ENCODE peak calls at places on chromosomes 1 and 21, in ten cellular contexts. One of them, this sample, is unnamed.

GRCh38 chr1:113536182-113536780 is 146.0 kb downstream of the MAGI3 start:
- DNase-seq in fibroblast of pulmonary artery: peak
- DNase-seq in hepatocyte: no peak
- DNase-seq in nephron progenitor cell: no peak
- DNase-seq in neural progenitor cell: no peak
- DNase-seq in AG09309: no peak
- DNase-seq in PC-3: peak
- DNase-seq in uterus: no peak
- DNase-seq in foreskin fibroblast: peak
- DNase-seq in choroid plexus epithelial cell: peak
- DNase-seq in this sample: no peak

GRCh38 chr1:40955266-40955665 is 24.2 kb upstream of the CTPS1 start:
- DNase-seq in foreskin fibroblast: no peak
- DNase-seq in AG09309: no peak
- DNase-seq in nephron progenitor cell: no peak
- DNase-seq in choroid plexus epithelial cell: no peak
- DNase-seq in PC-3: peak
- DNase-seq in hepatocyte: no peak
- DNase-seq in fibroblast of pulmonary artery: no peak
- DNase-seq in neural progenitor cell: no peak
- DNase-seq in uterus: no peak
- DNase-seq in this sample: no peak

GRCh38 chr21:17834639-17835354 is 15.6 kb upstream of the C21orf91 start:
- DNase-seq in uterus: no peak
- DNase-seq in nephron progenitor cell: no peak
- DNase-seq in foreskin fibroblast: no peak
- DNase-seq in neural progenitor cell: no peak
- DNase-seq in hepatocyte: no peak
- DNase-seq in fibroblast of pulmonary artery: no peak
- DNase-seq in PC-3: no peak
- DNase-seq in choroid plexus epithelial cell: no peak
- DNase-seq in AG09309: no peak
- DNase-seq in this sample: no peak

GRCh38 chr21:42317826-42318746 is 2.9 kb upstream of the TFF3 start:
- DNase-seq in nephron progenitor cell: no peak
- DNase-seq in choroid plexus epithelial cell: no peak
- DNase-seq in neural progenitor cell: no peak
- DNase-seq in fibroblast of pulmonary artery: no peak
- DNase-seq in foreskin fibroblast: no peak
- DNase-seq in PC-3: no peak
- DNase-seq in uterus: no peak
- DNase-seq in hepatocyte: no peak
- DNase-seq in AG09309: no peak
- DNase-seq in this sample: no peak

GRCh38 chr1:33342041-33342723 is 21.3 kb upstream of the A3GALT2 start:
- DNase-seq in choroid plexus epithelial cell: peak
- DNase-seq in foreskin fibroblast: peak
- DNase-seq in uterus: peak
- DNase-seq in nephron progenitor cell: peak
- DNase-seq in PC-3: peak
- DNase-seq in neural progenitor cell: peak
- DNase-seq in AG09309: peak
- DNase-seq in fibroblast of pulmonary artery: peak
- DNase-seq in hepatocyte: peak
- DNase-seq in this sample: no peak

GRCh38 chr1:81848880-81849500 is 48.3 kb downstream of the ADGRL2 start:
- DNase-seq in AG09309: no peak
- DNase-seq in choroid plexus epithelial cell: no peak
- DNase-seq in uterus: no peak
- DNase-seq in fibroblast of pulmonary artery: no peak
- DNase-seq in neural progenitor cell: peak
- DNase-seq in PC-3: no peak
- DNase-seq in nephron progenitor cell: no peak
- DNase-seq in hepatocyte: no peak
- DNase-seq in foreskin fibroblast: no peak
- DNase-seq in this sample: no peak

GRCh38 chr1:74937176-74937575 is 197.0 kb upstream of the LHX8 start:
- DNase-seq in fibroblast of pulmonary artery: no peak
- DNase-seq in uterus: no peak
- DNase-seq in hepatocyte: peak
- DNase-seq in AG09309: no peak
- DNase-seq in foreskin fibroblast: no peak
- DNase-seq in choroid plexus epithelial cell: no peak
- DNase-seq in PC-3: no peak
- DNase-seq in neural progenitor cell: no peak
- DNase-seq in nephron progenitor cell: no peak
- DNase-seq in this sample: no peak

GRCh38 chr1:44775930-44776748 is 799 bp downstream of the RPS8 start:
- DNase-seq in hepatocyte: peak
- DNase-seq in choroid plexus epithelial cell: peak
- DNase-seq in fibroblast of pulmonary artery: no peak
- DNase-seq in nephron progenitor cell: no peak
- DNase-seq in PC-3: peak
- DNase-seq in foreskin fibroblast: no peak
- DNase-seq in uterus: no peak
- DNase-seq in neural progenitor cell: no peak
- DNase-seq in AG09309: no peak
- DNase-seq in this sample: no peak

DNA sequence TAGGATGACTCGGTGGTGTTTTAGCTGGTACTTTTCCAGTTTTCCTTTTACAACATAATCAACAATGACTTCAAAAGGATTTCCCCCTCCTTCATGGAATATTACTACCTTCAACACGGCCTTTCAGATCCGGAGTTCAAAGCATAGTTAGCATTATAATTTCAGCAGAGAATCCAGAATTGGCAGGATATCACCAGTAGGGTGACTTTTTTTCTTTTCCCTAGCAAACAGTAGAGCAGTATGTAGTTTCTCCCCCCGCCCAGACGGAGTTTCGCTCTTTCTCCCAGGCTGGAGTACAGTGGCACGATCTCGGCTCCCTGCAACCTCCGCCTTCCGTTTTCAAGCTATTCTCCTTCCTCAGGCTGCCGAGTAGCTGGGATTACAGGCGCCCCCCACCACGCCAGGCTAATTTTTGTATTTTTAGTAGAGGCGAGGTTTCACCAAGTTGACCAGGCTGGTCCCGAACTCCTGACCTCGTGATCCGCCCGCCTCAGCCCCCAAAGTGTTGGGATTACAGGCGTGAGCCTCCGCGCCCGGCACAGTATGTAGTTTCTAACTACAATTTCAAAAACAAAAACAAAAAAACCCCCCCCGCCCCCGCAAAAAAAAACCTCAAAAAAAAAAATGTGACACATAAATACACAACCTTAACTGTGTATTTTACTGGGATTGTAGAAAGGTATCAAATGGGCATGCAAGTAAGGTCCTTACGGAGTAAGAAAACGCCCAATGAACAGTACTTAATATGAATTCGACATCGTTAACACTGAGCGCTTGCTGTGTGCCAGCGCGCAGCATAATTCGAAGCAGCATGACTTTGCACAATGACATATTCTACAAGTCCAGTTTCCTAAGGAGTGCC is 1.5 kb upstream of the COX20 start:
- DNase-seq in fibroblast of pulmonary artery: peak
- DNase-seq in foreskin fibroblast: peak
- DNase-seq in hepatocyte: peak
- DNase-seq in choroid plexus epithelial cell: peak
- DNase-seq in nephron progenitor cell: peak
- DNase-seq in uterus: peak
- DNase-seq in AG09309: peak
- DNase-seq in PC-3: peak
- DNase-seq in neural progenitor cell: peak
- DNase-seq in this sample: no peak
- TF ChIP-seq CTCF in fibroblast of pulmonary artery: peak
- TF ChIP-seq CTCF in foreskin fibroblast: peak
- TF ChIP-seq CTCF in hepatocyte: peak
- TF ChIP-seq CTCF in choroid plexus epithelial cell: peak
- TF ChIP-seq CTCF in nephron progenitor cell: peak
- TF ChIP-seq CTCF in uterus: peak
- TF ChIP-seq CTCF in AG09309: peak
- TF ChIP-seq CTCF in PC-3: peak
- TF ChIP-seq CTCF in neural progenitor cell: peak
- TF ChIP-seq CTCF in this sample: peak

GRCh38 chr1:172095831-172096230 is 254.5 kb downstream of the DNM3 start:
- DNase-seq in foreskin fibroblast: no peak
- DNase-seq in hepatocyte: no peak
- DNase-seq in neural progenitor cell: no peak
- DNase-seq in PC-3: no peak
- DNase-seq in nephron progenitor cell: no peak
- DNase-seq in fibroblast of pulmonary artery: no peak
- DNase-seq in choroid plexus epithelial cell: peak
- DNase-seq in uterus: no peak
- DNase-seq in AG09309: no peak
- DNase-seq in this sample: no peak

GRCh38 chr1:172086137-172086536 is 244.8 kb downstream of the DNM3 start:
- DNase-seq in PC-3: no peak
- DNase-seq in fibroblast of pulmonary artery: no peak
- DNase-seq in AG09309: no peak
- DNase-seq in hepatocyte: no peak
- DNase-seq in neural progenitor cell: no peak
- DNase-seq in choroid plexus epithelial cell: no peak
- DNase-seq in nephron progenitor cell: no peak
- DNase-seq in uterus: no peak
- DNase-seq in foreskin fibroblast: no peak
- DNase-seq in this sample: no peak

GRCh38 chr1:172089768-172090510 is 248.6 kb downstream of the DNM3 start:
- DNase-seq in choroid plexus epithelial cell: peak
- DNase-seq in nephron progenitor cell: peak
- DNase-seq in PC-3: peak
- DNase-seq in foreskin fibroblast: peak
- DNase-seq in neural progenitor cell: peak
- DNase-seq in fibroblast of pulmonary artery: peak
- DNase-seq in uterus: peak
- DNase-seq in AG09309: no peak
- DNase-seq in hepatocyte: peak
- DNase-seq in this sample: peak

GRCh38 chr1:172085372-172085771 is 244.1 kb downstream of the DNM3 start:
- DNase-seq in PC-3: no peak
- DNase-seq in AG09309: no peak
- DNase-seq in foreskin fibroblast: no peak
- DNase-seq in uterus: no peak
- DNase-seq in choroid plexus epithelial cell: no peak
- DNase-seq in fibroblast of pulmonary artery: no peak
- DNase-seq in hepatocyte: no peak
- DNase-seq in neural progenitor cell: peak
- DNase-seq in nephron progenitor cell: no peak
- DNase-seq in this sample: no peak

DNA sequence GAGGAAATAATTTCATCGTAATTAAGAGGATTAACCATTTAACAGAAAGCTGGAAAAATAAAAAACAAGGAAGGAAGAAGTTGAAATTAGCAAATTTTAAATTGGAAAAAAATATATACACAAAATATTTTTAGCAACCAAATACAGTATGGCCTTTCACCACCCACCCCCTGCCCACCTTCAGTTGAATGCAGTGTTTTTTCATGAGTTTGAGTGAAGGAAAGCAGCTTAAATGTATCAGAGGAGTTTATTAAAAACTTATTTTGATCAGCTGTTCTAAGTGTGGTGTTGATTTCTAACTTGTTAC is 249.2 kb downstream of the DNM3 start:
- DNase-seq in uterus: no peak
- DNase-seq in neural progenitor cell: no peak
- DNase-seq in PC-3: no peak
- DNase-seq in choroid plexus epithelial cell: no peak
- DNase-seq in AG09309: no peak
- DNase-seq in foreskin fibroblast: no peak
- DNase-seq in hepatocyte: no peak
- DNase-seq in fibroblast of pulmonary artery: no peak
- DNase-seq in nephron progenitor cell: no peak
- DNase-seq in this sample: no peak
- TF ChIP-seq CTCF in uterus: no peak
- TF ChIP-seq CTCF in neural progenitor cell: no peak
- TF ChIP-seq CTCF in PC-3: no peak
- TF ChIP-seq CTCF in choroid plexus epithelial cell: no peak
- TF ChIP-seq CTCF in AG09309: no peak
- TF ChIP-seq CTCF in foreskin fibroblast: no peak
- TF ChIP-seq CTCF in hepatocyte: no peak
- TF ChIP-seq CTCF in fibroblast of pulmonary artery: no peak
- TF ChIP-seq CTCF in nephron progenitor cell: no peak
- TF ChIP-seq CTCF in this sample: no peak

GRCh38 chr1:168093616-168094015 is 43.1 kb downstream of the GPR161 start:
- DNase-seq in PC-3: no peak
- DNase-seq in fibroblast of pulmonary artery: no peak
- DNase-seq in foreskin fibroblast: no peak
- DNase-seq in nephron progenitor cell: no peak
- DNase-seq in neural progenitor cell: no peak
- DNase-seq in AG09309: no peak
- DNase-seq in choroid plexus epithelial cell: no peak
- DNase-seq in hepatocyte: no peak
- DNase-seq in uterus: no peak
- DNase-seq in this sample: no peak

GRCh38 chr1:168091063-168091462 is 45.7 kb downstream of the GPR161 start:
- DNase-seq in AG09309: no peak
- DNase-seq in neural progenitor cell: no peak
- DNase-seq in foreskin fibroblast: no peak
- DNase-seq in choroid plexus epithelial cell: no peak
- DNase-seq in PC-3: no peak
- DNase-seq in hepatocyte: no peak
- DNase-seq in uterus: no peak
- DNase-seq in fibroblast of pulmonary artery: no peak
- DNase-seq in nephron progenitor cell: no peak
- DNase-seq in this sample: no peak

GRCh38 chr1:168091720-168092119 is 45.0 kb downstream of the GPR161 start:
- DNase-seq in choroid plexus epithelial cell: no peak
- DNase-seq in foreskin fibroblast: no peak
- DNase-seq in fibroblast of pulmonary artery: no peak
- DNase-seq in hepatocyte: no peak
- DNase-seq in nephron progenitor cell: no peak
- DNase-seq in AG09309: no peak
- DNase-seq in uterus: no peak
- DNase-seq in neural progenitor cell: no peak
- DNase-seq in PC-3: no peak
- DNase-seq in this sample: no peak

GRCh38 chr1:168092151-168092550 is 44.6 kb downstream of the GPR161 start:
- DNase-seq in choroid plexus epithelial cell: no peak
- DNase-seq in neural progenitor cell: no peak
- DNase-seq in PC-3: no peak
- DNase-seq in uterus: peak
- DNase-seq in nephron progenitor cell: no peak
- DNase-seq in foreskin fibroblast: no peak
- DNase-seq in fibroblast of pulmonary artery: no peak
- DNase-seq in hepatocyte: no peak
- DNase-seq in AG09309: no peak
- DNase-seq in this sample: no peak

GRCh38 chr1:168092566-168093355 is 44.0 kb downstream of the GPR161 start:
- DNase-seq in choroid plexus epithelial cell: peak
- DNase-seq in neural progenitor cell: peak
- DNase-seq in fibroblast of pulmonary artery: peak
- DNase-seq in PC-3: peak
- DNase-seq in uterus: no peak
- DNase-seq in AG09309: no peak
- DNase-seq in hepatocyte: no peak
- DNase-seq in foreskin fibroblast: no peak
- DNase-seq in nephron progenitor cell: no peak
- DNase-seq in this sample: no peak
- TF ChIP-seq CTCF in choroid plexus epithelial cell: peak
- TF ChIP-seq CTCF in neural progenitor cell: peak
- TF ChIP-seq CTCF in fibroblast of pulmonary artery: peak
- TF ChIP-seq CTCF in PC-3: peak
- TF ChIP-seq CTCF in uterus: peak
- TF ChIP-seq CTCF in AG09309: peak
- TF ChIP-seq CTCF in hepatocyte: peak
- TF ChIP-seq CTCF in foreskin fibroblast: peak
- TF ChIP-seq CTCF in nephron progenitor cell: no peak
- TF ChIP-seq CTCF in this sample: no peak

DNA sequence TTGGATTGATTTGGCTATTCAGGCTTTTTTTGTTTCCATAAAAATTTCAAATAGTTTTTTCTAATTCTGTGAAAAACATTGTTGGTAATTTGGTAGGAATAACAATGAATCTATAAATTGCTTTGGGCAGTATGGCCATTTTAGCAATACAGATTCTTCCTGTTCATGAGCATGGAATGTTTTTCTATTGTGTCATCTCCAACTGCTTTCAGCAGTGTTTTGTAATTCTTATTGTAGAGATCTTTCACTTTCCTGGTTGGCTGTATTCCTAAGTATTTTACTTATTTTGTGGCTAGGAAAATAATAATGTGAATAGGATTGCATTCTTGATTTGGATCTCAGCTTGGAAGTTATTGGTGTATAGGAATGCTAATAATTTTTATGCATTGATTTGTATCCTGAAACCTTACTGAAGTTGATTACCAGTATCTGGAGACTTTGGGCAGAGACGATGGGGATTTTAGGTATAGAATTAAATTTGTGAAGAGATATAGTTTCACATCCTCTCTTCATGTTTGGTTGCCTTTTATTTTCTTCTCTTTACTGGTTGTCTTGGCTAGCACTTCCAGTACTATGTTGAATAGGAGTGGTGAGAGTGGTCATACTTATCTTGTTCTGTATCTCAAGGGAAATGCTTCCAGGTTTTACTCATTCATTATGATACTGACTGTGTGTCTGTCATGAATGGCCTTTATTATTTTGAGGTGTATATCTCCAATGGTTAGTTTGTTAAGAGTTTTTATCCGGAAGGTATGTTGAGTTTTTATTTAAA is 57.3 kb downstream of the DRAM2 start:
- DNase-seq in hepatocyte: no peak
- DNase-seq in fibroblast of pulmonary artery: peak
- DNase-seq in neural progenitor cell: no peak
- DNase-seq in uterus: no peak
- DNase-seq in nephron progenitor cell: no peak
- DNase-seq in choroid plexus epithelial cell: peak
- DNase-seq in AG09309: peak
- DNase-seq in foreskin fibroblast: peak
- DNase-seq in PC-3: peak
- DNase-seq in this sample: no peak
- TF ChIP-seq CTCF in hepatocyte: no peak
- TF ChIP-seq CTCF in fibroblast of pulmonary artery: no peak
- TF ChIP-seq CTCF in neural progenitor cell: no peak
- TF ChIP-seq CTCF in uterus: no peak
- TF ChIP-seq CTCF in nephron progenitor cell: no peak
- TF ChIP-seq CTCF in choroid plexus epithelial cell: no peak
- TF ChIP-seq CTCF in AG09309: no peak
- TF ChIP-seq CTCF in foreskin fibroblast: no peak
- TF ChIP-seq CTCF in PC-3: no peak
- TF ChIP-seq CTCF in this sample: no peak